ENCODE peak calls at places on chromosomes 5 and 9, in eight cellular contexts. One of them, this sample, is unnamed.

GRCh38 chr5:82396871-82397514 is 118.8 kb upstream of the RPS23 start:
- DNase-seq in mesendoderm: no peak
- DNase-seq in left ventricle myocardium inferior: peak
- DNase-seq in SHP77 treated with DMSO at 0.1 percent for 48 hours: peak
- DNase-seq in activated T-helper 1 cell treated with anti-CD3 and anti-CD28 coated beads, Interleukin-12 subunit alpha, Interleukin-12 subunit beta, Interleukin-2, Interleukin-4 antibody, amounts not matched to agents 30 ng/mL and 10 ng/mL and 1 ng/mL, durations not matched to agents 14 hours and 24 hours and 36 hours: no peak
- DNase-seq in sigmoid colon: peak
- DNase-seq in A549: peak
- DNase-seq in left cardiac atrium: peak
- DNase-seq in this sample: no peak

GRCh38 chr5:144267961-144268513 is 97.4 kb downstream of the KCTD16 start:
- DNase-seq in left cardiac atrium: no peak
- DNase-seq in A549: no peak
- DNase-seq in left ventricle myocardium inferior: no peak
- DNase-seq in sigmoid colon: no peak
- DNase-seq in SHP77 treated with DMSO at 0.1 percent for 48 hours: no peak
- DNase-seq in activated T-helper 1 cell treated with anti-CD3 and anti-CD28 coated beads, Interleukin-12 subunit alpha, Interleukin-12 subunit beta, Interleukin-2, Interleukin-4 antibody, amounts not matched to agents 30 ng/mL and 10 ng/mL and 1 ng/mL, durations not matched to agents 14 hours and 24 hours and 36 hours: no peak
- DNase-seq in mesendoderm: no peak
- DNase-seq in this sample: no peak

GRCh38 chr9:76136986-76137385 is 246.5 kb downstream of the PCSK5 start:
- DNase-seq in activated T-helper 1 cell treated with anti-CD3 and anti-CD28 coated beads, Interleukin-12 subunit alpha, Interleukin-12 subunit beta, Interleukin-2, Interleukin-4 antibody, amounts not matched to agents 30 ng/mL and 10 ng/mL and 1 ng/mL, durations not matched to agents 14 hours and 24 hours and 36 hours: no peak
- DNase-seq in left cardiac atrium: no peak
- DNase-seq in SHP77 treated with DMSO at 0.1 percent for 48 hours: no peak
- DNase-seq in mesendoderm: peak
- DNase-seq in left ventricle myocardium inferior: no peak
- DNase-seq in A549: peak
- DNase-seq in sigmoid colon: no peak
- DNase-seq in this sample: no peak

GRCh38 chr9:103574056-103574455 is 520.1 kb upstream of the SMC2 start:
- DNase-seq in A549: no peak
- DNase-seq in left ventricle myocardium inferior: no peak
- DNase-seq in sigmoid colon: no peak
- DNase-seq in SHP77 treated with DMSO at 0.1 percent for 48 hours: no peak
- DNase-seq in activated T-helper 1 cell treated with anti-CD3 and anti-CD28 coated beads, Interleukin-12 subunit alpha, Interleukin-12 subunit beta, Interleukin-2, Interleukin-4 antibody, amounts not matched to agents 30 ng/mL and 10 ng/mL and 1 ng/mL, durations not matched to agents 14 hours and 24 hours and 36 hours: no peak
- DNase-seq in left cardiac atrium: no peak
- DNase-seq in mesendoderm: no peak
- DNase-seq in this sample: no peak

GRCh38 chr9:134601764-134602163 is 39.8 kb upstream of the COL5A1 start:
- DNase-seq in left cardiac atrium: no peak
- DNase-seq in sigmoid colon: no peak
- DNase-seq in SHP77 treated with DMSO at 0.1 percent for 48 hours: no peak
- DNase-seq in activated T-helper 1 cell treated with anti-CD3 and anti-CD28 coated beads, Interleukin-12 subunit alpha, Interleukin-12 subunit beta, Interleukin-2, Interleukin-4 antibody, amounts not matched to agents 30 ng/mL and 10 ng/mL and 1 ng/mL, durations not matched to agents 14 hours and 24 hours and 36 hours: no peak
- DNase-seq in mesendoderm: no peak
- DNase-seq in A549: no peak
- DNase-seq in left ventricle myocardium inferior: no peak
- DNase-seq in this sample: no peak

GRCh38 chr9:98504883-98505282 is 203.9 kb downstream of the GABBR2 start:
- DNase-seq in A549: no peak
- DNase-seq in left ventricle myocardium inferior: no peak
- DNase-seq in mesendoderm: no peak
- DNase-seq in activated T-helper 1 cell treated with anti-CD3 and anti-CD28 coated beads, Interleukin-12 subunit alpha, Interleukin-12 subunit beta, Interleukin-2, Interleukin-4 antibody, amounts not matched to agents 30 ng/mL and 10 ng/mL and 1 ng/mL, durations not matched to agents 14 hours and 24 hours and 36 hours: no peak
- DNase-seq in SHP77 treated with DMSO at 0.1 percent for 48 hours: no peak
- DNase-seq in left cardiac atrium: no peak
- DNase-seq in sigmoid colon: no peak
- DNase-seq in this sample: no peak

GRCh38 chr9:106869028-106869427 is 6.1 kb downstream of the ZNF462 start:
- DNase-seq in left cardiac atrium: no peak
- DNase-seq in SHP77 treated with DMSO at 0.1 percent for 48 hours: no peak
- DNase-seq in mesendoderm: no peak
- DNase-seq in A549: no peak
- DNase-seq in sigmoid colon: no peak
- DNase-seq in activated T-helper 1 cell treated with anti-CD3 and anti-CD28 coated beads, Interleukin-12 subunit alpha, Interleukin-12 subunit beta, Interleukin-2, Interleukin-4 antibody, amounts not matched to agents 30 ng/mL and 10 ng/mL and 1 ng/mL, durations not matched to agents 14 hours and 24 hours and 36 hours: no peak
- DNase-seq in left ventricle myocardium inferior: no peak
- DNase-seq in this sample: no peak

GRCh38 chr5:102627311-102627710 is 127.8 kb upstream of the PAM start:
- DNase-seq in left ventricle myocardium inferior: no peak
- DNase-seq in mesendoderm: no peak
- DNase-seq in A549: no peak
- DNase-seq in left cardiac atrium: no peak
- DNase-seq in sigmoid colon: no peak
- DNase-seq in activated T-helper 1 cell treated with anti-CD3 and anti-CD28 coated beads, Interleukin-12 subunit alpha, Interleukin-12 subunit beta, Interleukin-2, Interleukin-4 antibody, amounts not matched to agents 30 ng/mL and 10 ng/mL and 1 ng/mL, durations not matched to agents 14 hours and 24 hours and 36 hours: no peak
- DNase-seq in SHP77 treated with DMSO at 0.1 percent for 48 hours: no peak
- DNase-seq in this sample: no peak

GRCh38 chr9:99515087-99515486 is 293.0 kb downstream of the SEC61B start:
- DNase-seq in sigmoid colon: no peak
- DNase-seq in activated T-helper 1 cell treated with anti-CD3 and anti-CD28 coated beads, Interleukin-12 subunit alpha, Interleukin-12 subunit beta, Interleukin-2, Interleukin-4 antibody, amounts not matched to agents 30 ng/mL and 10 ng/mL and 1 ng/mL, durations not matched to agents 14 hours and 24 hours and 36 hours: no peak
- DNase-seq in SHP77 treated with DMSO at 0.1 percent for 48 hours: no peak
- DNase-seq in mesendoderm: no peak
- DNase-seq in A549: no peak
- DNase-seq in left cardiac atrium: no peak
- DNase-seq in left ventricle myocardium inferior: no peak
- DNase-seq in this sample: peak

GRCh38 chr5:181190711-181191525 is 14.1 kb downstream of the TRIM7 start:
- DNase-seq in left ventricle myocardium inferior: peak
- DNase-seq in sigmoid colon: peak
- DNase-seq in SHP77 treated with DMSO at 0.1 percent for 48 hours: no peak
- DNase-seq in left cardiac atrium: peak
- DNase-seq in activated T-helper 1 cell treated with anti-CD3 and anti-CD28 coated beads, Interleukin-12 subunit alpha, Interleukin-12 subunit beta, Interleukin-2, Interleukin-4 antibody, amounts not matched to agents 30 ng/mL and 10 ng/mL and 1 ng/mL, durations not matched to agents 14 hours and 24 hours and 36 hours: peak
- DNase-seq in A549: peak
- DNase-seq in mesendoderm: no peak
- DNase-seq in this sample: peak

GRCh38 chr9:121483049-121483448 is 16.6 kb downstream of the GGTA1 start:
- DNase-seq in mesendoderm: peak
- DNase-seq in SHP77 treated with DMSO at 0.1 percent for 48 hours: no peak
- DNase-seq in activated T-helper 1 cell treated with anti-CD3 and anti-CD28 coated beads, Interleukin-12 subunit alpha, Interleukin-12 subunit beta, Interleukin-2, Interleukin-4 antibody, amounts not matched to agents 30 ng/mL and 10 ng/mL and 1 ng/mL, durations not matched to agents 14 hours and 24 hours and 36 hours: no peak
- DNase-seq in left cardiac atrium: no peak
- DNase-seq in A549: no peak
- DNase-seq in left ventricle myocardium inferior: no peak
- DNase-seq in sigmoid colon: no peak
- DNase-seq in this sample: no peak

GRCh38 chr5:104179057-104179456 is 616.5 kb upstream of the NUDT12 start:
- DNase-seq in sigmoid colon: no peak
- DNase-seq in left cardiac atrium: peak
- DNase-seq in A549: peak
- DNase-seq in SHP77 treated with DMSO at 0.1 percent for 48 hours: no peak
- DNase-seq in left ventricle myocardium inferior: no peak
- DNase-seq in activated T-helper 1 cell treated with anti-CD3 and anti-CD28 coated beads, Interleukin-12 subunit alpha, Interleukin-12 subunit beta, Interleukin-2, Interleukin-4 antibody, amounts not matched to agents 30 ng/mL and 10 ng/mL and 1 ng/mL, durations not matched to agents 14 hours and 24 hours and 36 hours: no peak
- DNase-seq in mesendoderm: peak
- DNase-seq in this sample: no peak

GRCh38 chr5:56951131-56951945 is 585 bp downstream of the MIER3 start:
- DNase-seq in left cardiac atrium: peak
- DNase-seq in activated T-helper 1 cell treated with anti-CD3 and anti-CD28 coated beads, Interleukin-12 subunit alpha, Interleukin-12 subunit beta, Interleukin-2, Interleukin-4 antibody, amounts not matched to agents 30 ng/mL and 10 ng/mL and 1 ng/mL, durations not matched to agents 14 hours and 24 hours and 36 hours: peak
- DNase-seq in A549: peak
- DNase-seq in mesendoderm: peak
- DNase-seq in SHP77 treated with DMSO at 0.1 percent for 48 hours: no peak
- DNase-seq in sigmoid colon: peak
- DNase-seq in left ventricle myocardium inferior: peak
- DNase-seq in this sample: peak

GRCh38 chr5:168023190-168023589 is 268.3 kb upstream of the WWC1 start:
- DNase-seq in SHP77 treated with DMSO at 0.1 percent for 48 hours: no peak
- DNase-seq in A549: no peak
- DNase-seq in left cardiac atrium: peak
- DNase-seq in sigmoid colon: peak
- DNase-seq in activated T-helper 1 cell treated with anti-CD3 and anti-CD28 coated beads, Interleukin-12 subunit alpha, Interleukin-12 subunit beta, Interleukin-2, Interleukin-4 antibody, amounts not matched to agents 30 ng/mL and 10 ng/mL and 1 ng/mL, durations not matched to agents 14 hours and 24 hours and 36 hours: no peak
- DNase-seq in mesendoderm: no peak
- DNase-seq in left ventricle myocardium inferior: peak
- DNase-seq in this sample: no peak

GRCh38 chr5:54329731-54330709 is 19.6 kb upstream of the ARL15 start:
- DNase-seq in SHP77 treated with DMSO at 0.1 percent for 48 hours: no peak
- DNase-seq in left cardiac atrium: no peak
- DNase-seq in left ventricle myocardium inferior: no peak
- DNase-seq in mesendoderm: peak
- DNase-seq in A549: peak
- DNase-seq in sigmoid colon: no peak
- DNase-seq in activated T-helper 1 cell treated with anti-CD3 and anti-CD28 coated beads, Interleukin-12 subunit alpha, Interleukin-12 subunit beta, Interleukin-2, Interleukin-4 antibody, amounts not matched to agents 30 ng/mL and 10 ng/mL and 1 ng/mL, durations not matched to agents 14 hours and 24 hours and 36 hours: no peak
- DNase-seq in this sample: no peak

GRCh38 chr9:112774006-112774996 is 23.7 kb downstream of the SNX30 start:
- DNase-seq in activated T-helper 1 cell treated with anti-CD3 and anti-CD28 coated beads, Interleukin-12 subunit alpha, Interleukin-12 subunit beta, Interleukin-2, Interleukin-4 antibody, amounts not matched to agents 30 ng/mL and 10 ng/mL and 1 ng/mL, durations not matched to agents 14 hours and 24 hours and 36 hours: no peak
- DNase-seq in SHP77 treated with DMSO at 0.1 percent for 48 hours: no peak
- DNase-seq in A549: no peak
- DNase-seq in left cardiac atrium: no peak
- DNase-seq in sigmoid colon: no peak
- DNase-seq in mesendoderm: no peak
- DNase-seq in left ventricle myocardium inferior: no peak
- DNase-seq in this sample: no peak

GRCh38 chr9:130786526-130786925 is 48.5 kb upstream of the ABL1 start:
- DNase-seq in sigmoid colon: no peak
- DNase-seq in left ventricle myocardium inferior: no peak
- DNase-seq in mesendoderm: no peak
- DNase-seq in activated T-helper 1 cell treated with anti-CD3 and anti-CD28 coated beads, Interleukin-12 subunit alpha, Interleukin-12 subunit beta, Interleukin-2, Interleukin-4 antibody, amounts not matched to agents 30 ng/mL and 10 ng/mL and 1 ng/mL, durations not matched to agents 14 hours and 24 hours and 36 hours: no peak
- DNase-seq in SHP77 treated with DMSO at 0.1 percent for 48 hours: no peak
- DNase-seq in A549: no peak
- DNase-seq in left cardiac atrium: no peak
- DNase-seq in this sample: no peak

GRCh38 chr5:459562-460412 is 16.8 kb downstream of the EXOC3 start:
- DNase-seq in left ventricle myocardium inferior: no peak
- DNase-seq in left cardiac atrium: peak
- DNase-seq in SHP77 treated with DMSO at 0.1 percent for 48 hours: no peak
- DNase-seq in activated T-helper 1 cell treated with anti-CD3 and anti-CD28 coated beads, Interleukin-12 subunit alpha, Interleukin-12 subunit beta, Interleukin-2, Interleukin-4 antibody, amounts not matched to agents 30 ng/mL and 10 ng/mL and 1 ng/mL, durations not matched to agents 14 hours and 24 hours and 36 hours: no peak
- DNase-seq in sigmoid colon: peak
- DNase-seq in A549: no peak
- DNase-seq in mesendoderm: no peak
- DNase-seq in this sample: no peak

GRCh38 chr9:93594041-93594756 is 17.8 kb downstream of the PHF2 start:
- DNase-seq in mesendoderm: peak
- DNase-seq in left cardiac atrium: no peak
- DNase-seq in left ventricle myocardium inferior: no peak
- DNase-seq in SHP77 treated with DMSO at 0.1 percent for 48 hours: no peak
- DNase-seq in A549: no peak
- DNase-seq in activated T-helper 1 cell treated with anti-CD3 and anti-CD28 coated beads, Interleukin-12 subunit alpha, Interleukin-12 subunit beta, Interleukin-2, Interleukin-4 antibody, amounts not matched to agents 30 ng/mL and 10 ng/mL and 1 ng/mL, durations not matched to agents 14 hours and 24 hours and 36 hours: no peak
- DNase-seq in sigmoid colon: no peak
- DNase-seq in this sample: no peak

GRCh38 chr5:54146906-54147305 is 163.5 kb downstream of the ARL15 start:
- DNase-seq in A549: no peak
- DNase-seq in activated T-helper 1 cell treated with anti-CD3 and anti-CD28 coated beads, Interleukin-12 subunit alpha, Interleukin-12 subunit beta, Interleukin-2, Interleukin-4 antibody, amounts not matched to agents 30 ng/mL and 10 ng/mL and 1 ng/mL, durations not matched to agents 14 hours and 24 hours and 36 hours: no peak
- DNase-seq in SHP77 treated with DMSO at 0.1 percent for 48 hours: no peak
- DNase-seq in left ventricle myocardium inferior: no peak
- DNase-seq in sigmoid colon: no peak
- DNase-seq in mesendoderm: no peak
- DNase-seq in left cardiac atrium: no peak
- DNase-seq in this sample: no peak

GRCh38 chr5:59764361-59764760 is 129.2 kb downstream of the PDE4D start:
- DNase-seq in left ventricle myocardium inferior: no peak
- DNase-seq in sigmoid colon: no peak
- DNase-seq in left cardiac atrium: no peak
- DNase-seq in A549: no peak
- DNase-seq in SHP77 treated with DMSO at 0.1 percent for 48 hours: no peak
- DNase-seq in activated T-helper 1 cell treated with anti-CD3 and anti-CD28 coated beads, Interleukin-12 subunit alpha, Interleukin-12 subunit beta, Interleukin-2, Interleukin-4 antibody, amounts not matched to agents 30 ng/mL and 10 ng/mL and 1 ng/mL, durations not matched to agents 14 hours and 24 hours and 36 hours: no peak
- DNase-seq in mesendoderm: no peak
- DNase-seq in this sample: no peak

GRCh38 chr9:134993996-134994720 is 76.4 kb upstream of the FCN1 start:
- DNase-seq in A549: no peak
- DNase-seq in mesendoderm: no peak
- DNase-seq in sigmoid colon: peak
- DNase-seq in left ventricle myocardium inferior: no peak
- DNase-seq in SHP77 treated with DMSO at 0.1 percent for 48 hours: no peak
- DNase-seq in activated T-helper 1 cell treated with anti-CD3 and anti-CD28 coated beads, Interleukin-12 subunit alpha, Interleukin-12 subunit beta, Interleukin-2, Interleukin-4 antibody, amounts not matched to agents 30 ng/mL and 10 ng/mL and 1 ng/mL, durations not matched to agents 14 hours and 24 hours and 36 hours: no peak
- DNase-seq in left cardiac atrium: no peak
- DNase-seq in this sample: no peak

GRCh38 chr5:73328665-73329064 is 119.9 kb downstream of the FOXD1 start:
- DNase-seq in SHP77 treated with DMSO at 0.1 percent for 48 hours: no peak
- DNase-seq in left ventricle myocardium inferior: no peak
- DNase-seq in mesendoderm: no peak
- DNase-seq in left cardiac atrium: no peak
- DNase-seq in A549: no peak
- DNase-seq in sigmoid colon: no peak
- DNase-seq in activated T-helper 1 cell treated with anti-CD3 and anti-CD28 coated beads, Interleukin-12 subunit alpha, Interleukin-12 subunit beta, Interleukin-2, Interleukin-4 antibody, amounts not matched to agents 30 ng/mL and 10 ng/mL and 1 ng/mL, durations not matched to agents 14 hours and 24 hours and 36 hours: no peak
- DNase-seq in this sample: no peak

GRCh38 chr5:159987031-159987674 is 21.8 kb upstream of the TTC1 start:
- DNase-seq in activated T-helper 1 cell treated with anti-CD3 and anti-CD28 coated beads, Interleukin-12 subunit alpha, Interleukin-12 subunit beta, Interleukin-2, Interleukin-4 antibody, amounts not matched to agents 30 ng/mL and 10 ng/mL and 1 ng/mL, durations not matched to agents 14 hours and 24 hours and 36 hours: peak
- DNase-seq in left ventricle myocardium inferior: peak
- DNase-seq in mesendoderm: peak
- DNase-seq in sigmoid colon: peak
- DNase-seq in left cardiac atrium: peak
- DNase-seq in SHP77 treated with DMSO at 0.1 percent for 48 hours: peak
- DNase-seq in A549: peak
- DNase-seq in this sample: peak

GRCh38 chr5:179400020-179400419 is 54.8 kb upstream of the ADAMTS2 start:
- DNase-seq in mesendoderm: no peak
- DNase-seq in A549: no peak
- DNase-seq in left cardiac atrium: no peak
- DNase-seq in activated T-helper 1 cell treated with anti-CD3 and anti-CD28 coated beads, Interleukin-12 subunit alpha, Interleukin-12 subunit beta, Interleukin-2, Interleukin-4 antibody, amounts not matched to agents 30 ng/mL and 10 ng/mL and 1 ng/mL, durations not matched to agents 14 hours and 24 hours and 36 hours: no peak
- DNase-seq in sigmoid colon: peak
- DNase-seq in SHP77 treated with DMSO at 0.1 percent for 48 hours: no peak
- DNase-seq in left ventricle myocardium inferior: no peak
- DNase-seq in this sample: no peak

GRCh38 chr5:57172466-57172961 is 1.3 kb upstream of the GPBP1 start:
- DNase-seq in activated T-helper 1 cell treated with anti-CD3 and anti-CD28 coated beads, Interleukin-12 subunit alpha, Interleukin-12 subunit beta, Interleukin-2, Interleukin-4 antibody, amounts not matched to agents 30 ng/mL and 10 ng/mL and 1 ng/mL, durations not matched to agents 14 hours and 24 hours and 36 hours: no peak
- DNase-seq in left ventricle myocardium inferior: no peak
- DNase-seq in left cardiac atrium: no peak
- DNase-seq in sigmoid colon: no peak
- DNase-seq in SHP77 treated with DMSO at 0.1 percent for 48 hours: peak
- DNase-seq in mesendoderm: no peak
- DNase-seq in A549: peak
- DNase-seq in this sample: peak

This sample was measured in stimulated activated naive B cell treated with anti-CD40 and anti-IgM and Interleukin-4, amounts not matched to agents 10 μg/mL and 1 μg/mL and 100 μg/mL, for 72 hours.